ENCODE peak calls at places on chromosomes 4 and X, in nine cellular contexts. One of them, this sample, is unnamed. For H3K4me1, the result is how much of the 10 kb centered on the place peaks cover.

GRCh38 chr4:123585111-123585510 is 188.5 kb downstream of the SPRY1 start:
- DNase-seq in fibroblast of lung: no peak
- DNase-seq in adrenal gland: no peak
- DNase-seq in lower lobe of right lung: no peak
- DNase-seq in body of pancreas: no peak
- DNase-seq in mesendoderm: no peak
- DNase-seq in tibial nerve: no peak
- DNase-seq in left ventricle myocardium inferior: no peak
- DNase-seq in ovary: no peak
- DNase-seq in this sample: no peak

GRCh38 chrX:103730746-103731508 is 20.2 kb downstream of the TMEM31 start:
- DNase-seq in adrenal gland: no peak
- DNase-seq in mesendoderm: peak
- DNase-seq in fibroblast of lung: peak
- DNase-seq in tibial nerve: peak
- DNase-seq in ovary: no peak
- DNase-seq in body of pancreas: no peak
- DNase-seq in lower lobe of right lung: no peak
- DNase-seq in left ventricle myocardium inferior: peak
- DNase-seq in this sample: no peak

GRCh38 chr4:6028168-6028567 is 9.9 kb upstream of the C4orf50 start:
- DNase-seq in mesendoderm: no peak
- DNase-seq in lower lobe of right lung: no peak
- DNase-seq in ovary: no peak
- DNase-seq in adrenal gland: no peak
- DNase-seq in tibial nerve: no peak
- DNase-seq in body of pancreas: no peak
- DNase-seq in fibroblast of lung: no peak
- DNase-seq in left ventricle myocardium inferior: no peak
- DNase-seq in this sample: no peak

GRCh38 chr4:96186593-96186992 is 346.7 kb downstream of the PDHA2 start:
- DNase-seq in tibial nerve: no peak
- DNase-seq in lower lobe of right lung: no peak
- DNase-seq in mesendoderm: peak
- DNase-seq in body of pancreas: no peak
- DNase-seq in ovary: no peak
- DNase-seq in fibroblast of lung: no peak
- DNase-seq in left ventricle myocardium inferior: no peak
- DNase-seq in adrenal gland: no peak
- DNase-seq in this sample: no peak

GRCh38 chrX:136608295-136608933 is 39.5 kb upstream of the CD40LG start:
- DNase-seq in ovary: peak
- DNase-seq in adrenal gland: peak
- DNase-seq in body of pancreas: peak
- DNase-seq in fibroblast of lung: peak
- DNase-seq in left ventricle myocardium inferior: peak
- DNase-seq in lower lobe of right lung: peak
- DNase-seq in mesendoderm: peak
- DNase-seq in tibial nerve: peak
- DNase-seq in this sample: no peak

GRCh38 chrX:18714910-18715309 is 7.5 kb downstream of the PPEF1 start:
- DNase-seq in fibroblast of lung: no peak
- DNase-seq in ovary: no peak
- DNase-seq in left ventricle myocardium inferior: no peak
- DNase-seq in adrenal gland: no peak
- DNase-seq in lower lobe of right lung: no peak
- DNase-seq in body of pancreas: no peak
- DNase-seq in tibial nerve: no peak
- DNase-seq in mesendoderm: no peak
- DNase-seq in this sample: no peak

GRCh38 chrX:1355800-1356148 is 19.2 kb downstream of the IL3RA start:
- DNase-seq in body of pancreas: no peak
- DNase-seq in mesendoderm: no peak
- DNase-seq in ovary: no peak
- DNase-seq in tibial nerve: no peak
- DNase-seq in fibroblast of lung: no peak
- DNase-seq in lower lobe of right lung: peak
- DNase-seq in adrenal gland: no peak
- DNase-seq in left ventricle myocardium inferior: no peak
- DNase-seq in this sample: no peak

GRCh38 chrX:74421181-74422028 is at the start of gene SLC16A2:
- DNase-seq in lower lobe of right lung: peak
- DNase-seq in mesendoderm: peak
- DNase-seq in left ventricle myocardium inferior: peak
- DNase-seq in body of pancreas: peak
- DNase-seq in adrenal gland: peak
- DNase-seq in fibroblast of lung: peak
- DNase-seq in ovary: peak
- DNase-seq in tibial nerve: peak
- DNase-seq in this sample: peak

GRCh38 chr4:143699331-143700059 is 980 bp downstream of the FREM3 start:
- DNase-seq in fibroblast of lung: no peak
- DNase-seq in body of pancreas: no peak
- DNase-seq in mesendoderm: no peak
- DNase-seq in ovary: no peak
- DNase-seq in tibial nerve: no peak
- DNase-seq in lower lobe of right lung: no peak
- DNase-seq in adrenal gland: no peak
- DNase-seq in left ventricle myocardium inferior: no peak
- DNase-seq in this sample: no peak

GRCh38 chr4:107318078-107318477 is 282.0 kb upstream of the DKK2 start:
- DNase-seq in mesendoderm: no peak
- DNase-seq in left ventricle myocardium inferior: no peak
- DNase-seq in ovary: no peak
- DNase-seq in adrenal gland: no peak
- DNase-seq in body of pancreas: no peak
- DNase-seq in fibroblast of lung: no peak
- DNase-seq in tibial nerve: no peak
- DNase-seq in lower lobe of right lung: no peak
- DNase-seq in this sample: no peak
- H3K4me1 ChIP-seq in mesendoderm: under half
- H3K4me1 ChIP-seq in left ventricle myocardium inferior: under half
- H3K4me1 ChIP-seq in ovary: under half
- H3K4me1 ChIP-seq in adrenal gland: under half
- H3K4me1 ChIP-seq in body of pancreas: under half
- H3K4me1 ChIP-seq in fibroblast of lung: under half
- H3K4me1 ChIP-seq in tibial nerve: under half
- H3K4me1 ChIP-seq in lower lobe of right lung: under half
- H3K4me1 ChIP-seq in this sample: under half

GRCh38 chr4:26362745-26363439 is 42.1 kb downstream of the RBPJ start:
- DNase-seq in body of pancreas: no peak
- DNase-seq in ovary: no peak
- DNase-seq in lower lobe of right lung: no peak
- DNase-seq in fibroblast of lung: no peak
- DNase-seq in tibial nerve: no peak
- DNase-seq in adrenal gland: no peak
- DNase-seq in mesendoderm: no peak
- DNase-seq in left ventricle myocardium inferior: no peak
- DNase-seq in this sample: no peak

GRCh38 chr4:26360273-26360672 is 39.5 kb downstream of the RBPJ start:
- DNase-seq in ovary: no peak
- DNase-seq in adrenal gland: no peak
- DNase-seq in lower lobe of right lung: no peak
- DNase-seq in tibial nerve: no peak
- DNase-seq in mesendoderm: no peak
- DNase-seq in fibroblast of lung: no peak
- DNase-seq in body of pancreas: no peak
- DNase-seq in left ventricle myocardium inferior: no peak
- DNase-seq in this sample: no peak

GRCh38 chr4:26365537-26366150 is 44.8 kb downstream of the RBPJ start:
- DNase-seq in left ventricle myocardium inferior: no peak
- DNase-seq in ovary: no peak
- DNase-seq in fibroblast of lung: no peak
- DNase-seq in tibial nerve: no peak
- DNase-seq in adrenal gland: no peak
- DNase-seq in body of pancreas: no peak
- DNase-seq in lower lobe of right lung: no peak
- DNase-seq in mesendoderm: no peak
- DNase-seq in this sample: no peak

GRCh38 chr4:26361287-26361686 is 40.5 kb downstream of the RBPJ start:
- DNase-seq in adrenal gland: no peak
- DNase-seq in mesendoderm: no peak
- DNase-seq in tibial nerve: no peak
- DNase-seq in body of pancreas: no peak
- DNase-seq in fibroblast of lung: no peak
- DNase-seq in lower lobe of right lung: no peak
- DNase-seq in ovary: no peak
- DNase-seq in left ventricle myocardium inferior: no peak
- DNase-seq in this sample: no peak

DNA sequence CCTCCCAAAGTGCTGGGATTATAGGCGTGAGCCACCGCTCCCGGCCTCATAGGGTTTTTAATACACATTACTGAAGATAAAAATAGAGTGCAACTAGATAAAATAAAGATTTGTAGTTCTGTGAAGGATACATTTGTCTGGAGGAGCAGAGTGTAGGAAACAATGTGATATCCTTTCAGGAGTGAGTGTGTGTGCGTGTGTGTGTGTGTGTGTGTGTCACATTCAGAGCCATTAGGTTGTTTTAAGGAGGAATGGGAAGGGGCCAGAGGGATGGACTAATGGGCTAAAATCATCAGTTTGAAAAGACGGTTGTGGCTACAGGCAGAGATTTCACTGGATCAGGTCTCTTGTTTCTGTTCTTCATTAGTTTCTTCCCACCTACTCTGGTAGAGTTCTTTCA is 40.0 kb downstream of the RBPJ start:
- DNase-seq in left ventricle myocardium inferior: no peak
- DNase-seq in lower lobe of right lung: no peak
- DNase-seq in tibial nerve: no peak
- DNase-seq in adrenal gland: no peak
- DNase-seq in ovary: no peak
- DNase-seq in body of pancreas: no peak
- DNase-seq in fibroblast of lung: no peak
- DNase-seq in mesendoderm: peak
- DNase-seq in this sample: no peak
- H3K4me3 ChIP-seq in left ventricle myocardium inferior: no peak
- H3K4me3 ChIP-seq in lower lobe of right lung: no peak
- H3K4me3 ChIP-seq in tibial nerve: no peak
- H3K4me3 ChIP-seq in adrenal gland: no peak
- H3K4me3 ChIP-seq in ovary: no peak
- H3K4me3 ChIP-seq in body of pancreas: no peak
- H3K4me3 ChIP-seq in fibroblast of lung: peak
- H3K4me3 ChIP-seq in mesendoderm: no peak
- H3K4me3 ChIP-seq in this sample: no peak

GRCh38 chr4:186241616-186242015 is 14.3 kb downstream of the KLKB1 start:
- DNase-seq in body of pancreas: no peak
- DNase-seq in lower lobe of right lung: no peak
- DNase-seq in ovary: no peak
- DNase-seq in tibial nerve: no peak
- DNase-seq in adrenal gland: no peak
- DNase-seq in fibroblast of lung: no peak
- DNase-seq in left ventricle myocardium inferior: no peak
- DNase-seq in mesendoderm: no peak
- DNase-seq in this sample: no peak
- H3K27ac ChIP-seq in body of pancreas: no peak
- H3K27ac ChIP-seq in lower lobe of right lung: no peak
- H3K27ac ChIP-seq in ovary: no peak
- H3K27ac ChIP-seq in tibial nerve: no peak
- H3K27ac ChIP-seq in adrenal gland: no peak
- H3K27ac ChIP-seq in fibroblast of lung: no peak
- H3K27ac ChIP-seq in left ventricle myocardium inferior: no peak
- H3K27ac ChIP-seq in mesendoderm: peak
- H3K27ac ChIP-seq in this sample: no peak

DNA sequence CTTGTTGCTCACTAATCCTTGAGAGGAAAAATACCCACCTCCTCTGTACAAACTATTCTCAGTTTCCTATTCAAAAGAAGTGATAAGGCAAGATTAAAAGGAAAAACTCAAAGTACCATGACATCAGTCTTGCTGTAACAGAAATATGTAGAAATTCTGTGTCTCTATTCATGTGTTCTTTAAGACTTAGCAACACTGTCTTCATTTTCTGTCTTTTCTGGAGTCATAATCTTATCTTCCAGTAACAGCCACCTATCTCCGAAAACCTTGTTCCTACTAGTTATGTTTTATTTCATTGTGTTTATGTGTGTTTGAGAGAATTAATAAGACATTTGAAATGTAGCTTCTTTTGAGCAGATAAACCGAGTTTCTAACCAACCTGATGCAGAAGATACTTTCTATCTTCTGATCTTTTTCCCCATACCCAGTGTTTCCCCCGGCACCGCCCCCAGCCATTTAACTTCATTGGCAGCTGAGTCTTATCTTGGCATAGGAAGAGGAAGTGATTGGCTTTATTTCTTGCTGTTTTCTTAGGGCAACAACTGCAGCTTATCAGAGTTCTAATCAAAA is 8.1 kb downstream of the FAM241A start:
- DNase-seq in adrenal gland: no peak
- DNase-seq in fibroblast of lung: no peak
- DNase-seq in body of pancreas: no peak
- DNase-seq in mesendoderm: peak
- DNase-seq in ovary: no peak
- DNase-seq in lower lobe of right lung: no peak
- DNase-seq in left ventricle myocardium inferior: no peak
- DNase-seq in tibial nerve: no peak
- DNase-seq in this sample: no peak
- H3K4me1 ChIP-seq in adrenal gland: under half
- H3K4me1 ChIP-seq in fibroblast of lung: under half
- H3K4me1 ChIP-seq in body of pancreas: under half
- H3K4me1 ChIP-seq in mesendoderm: under half
- H3K4me1 ChIP-seq in ovary: under half
- H3K4me1 ChIP-seq in lower lobe of right lung: under half
- H3K4me1 ChIP-seq in left ventricle myocardium inferior: half or more
- H3K4me1 ChIP-seq in tibial nerve: under half
- H3K4me1 ChIP-seq in this sample: under half